ENCODE peak calls at places on chromosomes 1 and 21, in ten cellular contexts. H, K, B, W, P, L, S, M, Q and D are unnamed samples.

GRCh38 chr1:245810181-245810727 is 655.5 kb downstream of the KIF26B start:
- DNase-seq in H (no peak), K (no peak), B (no peak), W (no peak), P (no peak), L (no peak), S (peak; percentile 20), M (no peak), Q (no peak), D (no peak)

GRCh38 chr1:167784876-167785550 is 63.2 kb downstream of the MPZL1 start:
- DNase-seq in H (no peak), K (no peak), B (no peak), W (no peak), P (no peak), L (no peak), S (no peak), M (no peak), Q (no peak), D (no peak)

GRCh38 chr1:246680180-246680579 is 44.0 kb upstream of the SCCPDH start:
- DNase-seq in H (no peak), K (no peak), B (no peak), W (no peak), P (no peak), L (no peak), S (no peak), M (no peak), Q (no peak), D (no peak)

GRCh38 chr1:41538741-41539415 is 54.4 kb upstream of the EDN2 start:
- DNase-seq in H (no peak), K (no peak), B (no peak), W (no peak), P (no peak), L (no peak), S (no peak), M (peak; percentile 24), Q (no peak), D (peak; percentile 64)

GRCh38 chr1:183416850-183417690 is 1.1 kb downstream of the NMNAT2 start:
- DNase-seq in H (peak; percentile 33), K (peak; percentile 46), B (no peak), W (peak; percentile 23), P (peak; percentile 54), L (no peak), S (peak; percentile 72), M (peak; percentile 70), Q (peak; percentile 35), D (peak; percentile 90)

GRCh38 chr21:40681164-40681859 is 165.6 kb downstream of the DSCAM start:
- DNase-seq in H (peak; percentile 68), K (no peak), B (no peak), W (peak; percentile 44), P (no peak), L (no peak), S (peak; percentile 40), M (no peak), Q (no peak), D (no peak)

GRCh38 chr21:45487161-45487806 is 55.0 kb downstream of the SLC19A1 start:
- DNase-seq in H (no peak), K (no peak), B (no peak), W (no peak), P (no peak), L (no peak), S (no peak), M (no peak), Q (no peak), D (no peak)

GRCh38 chr1:110525250-110525597 is 6.2 kb upstream of the KCNA10 start:
- DNase-seq in H (no peak), K (no peak), B (no peak), W (no peak), P (no peak), L (no peak), S (no peak), M (no peak), Q (no peak), D (no peak)

GRCh38 chr21:39047046-39047445 is 136.2 kb downstream of the PSMG1 start:
- DNase-seq in H (no peak), K (no peak), B (no peak), W (no peak), P (no peak), L (no peak), S (no peak), M (no peak), Q (no peak), D (no peak)

GRCh38 chr1:14599787-14600186 is 1.3 kb downstream of the KAZN start:
- DNase-seq in H (no peak), K (no peak), B (no peak), W (no peak), P (no peak), L (no peak), S (no peak), M (no peak), Q (no peak), D (no peak)

GRCh38 chr1:109094377-109094803 is 3.8 kb downstream of the TMEM167B start:
- DNase-seq in H (no peak), K (no peak), B (no peak), W (no peak), P (peak; percentile 40), L (no peak), S (no peak), M (no peak), Q (no peak), D (no peak)